ENCODE peak calls at places on chromosomes 3 and 15, in four cellular contexts. A, Y, P and Z are unnamed samples.

GRCh38 chr3:135694142-135694541 is 271.4 kb upstream of the PPP2R3A start:
- DNase-seq in A (no peak), P (no peak), Y (no peak), Z (no peak)

GRCh38 chr3:12423918-12424634 is 60.2 kb upstream of the TSEN2 start:
- DNase-seq in Y (no peak), P (no peak), A (peak; percentile 36), Z (no peak)

GRCh38 chr15:69979783-69980182 is 117.9 kb downstream of the TLE3 start:
- DNase-seq in P (no peak), A (no peak), Y (no peak), Z (no peak)

GRCh38 chr3:194488007-194488742 is 1.4 kb upstream of the ATP13A3 start:
- DNase-seq in A (no peak), P (no peak), Y (no peak), Z (no peak)

GRCh38 chr3:191397771-191398170 is 63.2 kb upstream of the PYDC2 start:
- DNase-seq in P (no peak), Y (no peak), A (no peak), Z (no peak)

GRCh38 chr3:127073931-127074820 is 91.3 kb downstream of the PLXNA1 start:
- DNase-seq in A (peak; percentile 7), P (no peak), Y (no peak), Z (no peak)

GRCh38 chr3:39378092-39378491 is 5.1 kb upstream of the SLC25A38 start:
- DNase-seq in Y (no peak), A (no peak), P (peak; percentile 34), Z (no peak)

GRCh38 chr15:32718822-32719716 is 1.3 kb downstream of the GREM1 start:
- DNase-seq in P (no peak), Y (peak; percentile 17), A (no peak), Z (no peak)